ENCODE peak calls at places on chromosomes 4 and X, in eight cellular contexts. F is cardiac muscle cell, K is body of pancreas, M is caudate nucleus, H is SK-N-SH, Q is right cardiac atrium, Z is breast epithelium, C is substantia nigra. G is an unnamed sample.

GRCh38 chr4:158121203-158121586 is 51.6 kb downstream of the GASK1B start:
- DNase-seq in K (peak; percentile 9), H (no peak), C (no peak), M (no peak), Q (peak; percentile 30), F (peak; percentile 99), Z (peak; percentile 19), G (no peak)

GRCh38 chr4:74487771-74488170 is 42.8 kb downstream of the AREG start:
- DNase-seq in Q (no peak), C (no peak), Z (no peak), K (no peak), F (no peak), M (no peak), H (no peak), G (no peak)

GRCh38 chr4:117796677-117797076 is 237.6 kb upstream of the NDST3 start:
- DNase-seq in K (no peak), Z (no peak), Q (no peak), C (no peak), F (no peak), H (no peak), M (no peak), G (no peak)

GRCh38 chr4:87239821-87240220 is 19.4 kb upstream of the KLHL8 start:
- DNase-seq in Z (no peak), F (no peak), K (no peak), Q (no peak), M (no peak), C (no peak), H (no peak), G (no peak)

GRCh38 chr4:15945516-15945915 is 7.0 kb upstream of the FGFBP1 start:
- DNase-seq in Z (no peak), C (no peak), Q (no peak), K (no peak), M (no peak), H (no peak), F (peak; percentile 38), G (no peak)

GRCh38 chr4:23811045-23811620 is 78.7 kb downstream of the PPARGC1A start:
- DNase-seq in Z (no peak), Q (no peak), F (no peak), H (no peak), M (no peak), C (no peak), K (no peak), G (no peak)

GRCh38 chrX:48083212-48083611 is 11.8 kb upstream of the ZNF630 start:
- DNase-seq in Q (peak; percentile 17), M (no peak), C (no peak), Z (peak; percentile 27), H (peak; percentile 68), K (peak; percentile 31), F (peak; percentile 61), G (peak; percentile 54)

GRCh38 chr4:117385531-117385930 is 300.2 kb upstream of the TRAM1L1 start:
- DNase-seq in M (no peak), F (no peak), C (no peak), Z (no peak), K (no peak), H (no peak), Q (no peak), G (no peak)

GRCh38 chrX:6954836-6955235 is 192.7 kb upstream of the STS start:
- DNase-seq in H (no peak), F (no peak), K (no peak), M (no peak), Z (no peak), C (no peak), Q (no peak), G (no peak)

GRCh38 chr4:182369211-182369610 is 126.0 kb downstream of the TENM3 start:
- DNase-seq in M (no peak), F (peak; percentile 60), H (no peak), Z (no peak), K (no peak), C (no peak), Q (no peak), G (no peak)

GRCh38 chr4:170138580-170139194 is 48.9 kb upstream of the AADAT start:
- DNase-seq in C (no peak), Z (peak; percentile 53), H (peak; percentile 68), Q (peak; percentile 62), K (peak; percentile 74), F (peak; percentile 82), M (peak; percentile 48), G (peak; percentile 76)

GRCh38 chrX:21932277-21932996 is 8.1 kb upstream of the SMS start:
- DNase-seq in M (no peak), Q (peak; percentile 35), Z (no peak), C (no peak), F (peak; percentile 87), K (peak; percentile 30), H (no peak), G (no peak)

GRCh38 chrX:45505214-45505613 is 304.5 kb upstream of the DIPK2B start:
- DNase-seq in F (peak; percentile 18), K (no peak), Q (no peak), C (no peak), Z (no peak), M (no peak), H (no peak), G (no peak)

GRCh38 chr4:2077537-2078460 is 18.7 kb downstream of the NAT8L start:
- DNase-seq in F (no peak), M (no peak), Q (no peak), H (no peak), Z (no peak), C (no peak), K (no peak), G (no peak)

GRCh38 chrX:109831326-109831985 is 98.4 kb upstream of the ACSL4 start:
- DNase-seq in F (no peak), M (no peak), Z (no peak), H (no peak), Q (no peak), K (no peak), C (no peak), G (no peak)

GRCh38 chrX:109830157-109830703 is 97.2 kb upstream of the ACSL4 start:
- DNase-seq in F (no peak), Z (no peak), H (no peak), M (no peak), C (no peak), K (no peak), Q (no peak), G (no peak)

GRCh38 chrX:109826954-109827708 is 94.1 kb upstream of the ACSL4 start:
- DNase-seq in Z (no peak), H (no peak), F (peak; percentile 76), M (no peak), K (no peak), Q (no peak), C (no peak), G (no peak)

GRCh38 chrX:109827772-109828171 is 94.7 kb upstream of the ACSL4 start:
- DNase-seq in F (no peak), Z (no peak), C (no peak), Q (no peak), K (no peak), M (no peak), H (no peak), G (no peak)

DNA sequence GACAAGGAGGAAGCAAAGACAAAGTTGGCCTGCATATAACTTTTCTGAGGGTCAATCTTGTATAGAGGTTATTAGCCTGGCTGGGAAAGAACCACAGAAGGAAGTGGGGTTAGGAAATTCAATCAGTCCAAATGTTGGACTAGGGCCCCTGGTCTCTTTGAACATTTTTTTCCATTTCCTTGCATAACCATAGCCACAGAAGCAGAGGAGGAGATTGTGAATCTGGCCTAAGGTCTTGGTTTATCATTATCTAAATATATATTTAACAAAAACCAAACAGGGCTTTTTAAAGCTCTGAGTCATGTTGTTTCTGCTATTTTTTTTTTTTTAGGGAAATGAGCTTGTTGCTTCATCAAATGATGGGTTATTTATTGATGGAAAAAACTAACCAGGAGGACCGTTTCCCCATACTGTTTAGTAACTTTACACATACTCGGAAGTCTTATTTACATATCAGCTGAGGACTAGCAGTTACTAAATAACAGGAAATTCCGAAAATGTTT is 97.7 kb upstream of the ACSL4 start:
- DNase-seq in H (no peak), Q (no peak), K (no peak), F (peak; percentile 74), C (no peak), M (no peak), Z (no peak), G (no peak)
- H3K27ac ChIP-seq in H (no peak overlapping the region), Q (no peak overlapping the region), K (peak overlapping the region; percentile 70), F (no peak overlapping the region), C (no peak overlapping the region), M (no peak overlapping the region), Z (no peak overlapping the region), G (no peak overlapping the region)

GRCh38 chr4:145339075-145339725 is 142.5 kb upstream of the SMAD1 start:
- DNase-seq in C (no peak), Z (no peak), F (no peak), H (no peak), M (no peak), Q (no peak), K (no peak), G (no peak)

GRCh38 chr4:145333786-145334185 is 147.9 kb upstream of the SMAD1 start:
- DNase-seq in C (no peak), Q (no peak), F (no peak), M (no peak), H (no peak), K (peak; percentile 40), Z (peak; percentile 20), G (no peak)
- H3K27ac ChIP-seq in C (no peak overlapping the region), Q (no peak overlapping the region), F (no peak overlapping the region), M (no peak overlapping the region), H (no peak overlapping the region), K (peak overlapping the region; percentile 53), Z (no peak overlapping the region), G (no peak overlapping the region)

DNA sequence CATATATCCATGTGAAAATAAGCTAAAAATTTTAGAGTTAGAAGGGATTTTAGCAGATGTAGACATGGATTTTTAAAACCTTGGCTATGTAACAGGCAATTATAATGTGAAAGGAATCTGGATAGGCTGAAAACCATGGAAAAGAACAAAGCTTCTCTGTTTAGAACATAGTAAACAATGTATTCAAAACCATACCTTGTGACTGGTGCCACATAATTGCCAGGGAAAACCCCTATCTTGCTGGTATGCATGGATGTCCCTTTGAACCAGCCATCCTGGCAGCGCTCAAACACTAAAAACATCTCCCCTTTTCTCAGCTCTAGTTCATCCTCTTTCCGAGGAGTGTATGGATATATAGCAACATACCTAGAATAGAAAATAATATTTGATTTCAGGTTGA is 110.6 kb upstream of the CBR4 start:
- DNase-seq in H (no peak), C (no peak), M (no peak), F (no peak), K (no peak), Z (no peak), Q (no peak), G (no peak)
- H3K27ac ChIP-seq in H (no peak overlapping the region), C (no peak overlapping the region), M (no peak overlapping the region), F (no peak overlapping the region), K (no peak overlapping the region), Z (no peak overlapping the region), Q (no peak overlapping the region), G (peak overlapping the region; percentile 49)

GRCh38 chr4:110849461-110849860 is 226.6 kb upstream of the PITX2 start:
- DNase-seq in Z (no peak), H (no peak), F (no peak), K (no peak), M (no peak), Q (no peak), C (no peak), G (no peak)

GRCh38 chr4:110852793-110853192 is 229.9 kb upstream of the PITX2 start:
- DNase-seq in Z (no peak), M (no peak), H (no peak), C (no peak), K (no peak), Q (no peak), F (no peak), G (no peak)

GRCh38 chr4:110848787-110849186 is 225.9 kb upstream of the PITX2 start:
- DNase-seq in Q (no peak), C (no peak), H (no peak), F (no peak), Z (no peak), M (no peak), K (no peak), G (no peak)

GRCh38 chr4:110851989-110852388 is 229.1 kb upstream of the PITX2 start:
- DNase-seq in Z (no peak), Q (no peak), H (no peak), K (no peak), C (no peak), M (no peak), F (no peak), G (no peak)

GRCh38 chr4:110850461-110851447 is 227.9 kb upstream of the PITX2 start:
- DNase-seq in H (no peak), F (no peak), Z (no peak), M (no peak), C (no peak), Q (peak; percentile 16), K (peak; percentile 13), G (no peak)
- H3K27ac ChIP-seq in H (no peak overlapping the region), F (peak overlapping the region; percentile 57), Z (no peak overlapping the region), M (no peak overlapping the region), C (no peak overlapping the region), Q (no peak overlapping the region), K (no peak overlapping the region), G (no peak overlapping the region)